ENCODE peak calls at places on chromosomes 7 and 10, in four cellular contexts. X is HepG2, B is A549, L is IMR-90. O is an unnamed sample.

GRCh38 chr10:6423004-6423403 is 157.1 kb downstream of the PRKCQ start:
- DNase-seq in X (no peak), B (no peak), L (peak), O (no peak)

GRCh38 chr7:116340201-116340847 is 130.0 kb downstream of the TES start:
- DNase-seq in X (no peak), B (no peak), L (no peak), O (no peak)

GRCh38 chr7:158397885-158398284 is 189.7 kb downstream of the PTPRN2 start:
- DNase-seq in X (no peak), B (no peak), L (no peak), O (no peak)

GRCh38 chr10:60290558-60290957 is 99.1 kb downstream of the ANK3 start:
- DNase-seq in X (no peak), B (no peak), L (no peak), O (no peak)

GRCh38 chr7:111750168-111750715 is 187.9 kb upstream of the IMMP2L start:
- DNase-seq in X (no peak), B (no peak), L (no peak), O (no peak)

GRCh38 chr10:87695074-87695473 is 35.4 kb downstream of the PAPSS2 start:
- DNase-seq in X (no peak), B (no peak), L (no peak), O (no peak)

GRCh38 chr10:108112218-108112617 is 947.7 kb upstream of the SORCS1 start:
- DNase-seq in X (no peak), B (no peak), L (no peak), O (no peak)

GRCh38 chr7:71752171-71752935 is 620.4 kb downstream of the GALNT17 start:
- DNase-seq in X (peak), B (peak), L (no peak), O (no peak)

GRCh38 chr7:27095050-27095896 is 527 bp downstream of the HOXA1 start:
- DNase-seq in X (no peak), B (no peak), L (peak), O (no peak)

GRCh38 chr7:82163586-82163985 is 280.0 kb downstream of the CACNA2D1 start:
- DNase-seq in X (no peak), B (no peak), L (no peak), O (no peak)

GRCh38 chr7:70322786-70323185 is 724.5 kb downstream of the AUTS2 start:
- DNase-seq in X (no peak), B (no peak), L (no peak), O (no peak)

GRCh38 chr10:77350711-77351119 is 286.9 kb downstream of the KCNMA1 start:
- DNase-seq in X (no peak), B (peak), L (peak), O (no peak)

GRCh38 chr7:115249080-115249479 is 327.2 kb downstream of the MDFIC start:
- DNase-seq in X (no peak), B (no peak), L (peak), O (no peak)

GRCh38 chr7:51376420-51377092 is 59.9 kb upstream of the COBL start:
- DNase-seq in X (no peak), B (no peak), L (no peak), O (no peak)

GRCh38 chr7:128869944-128870285 is 7.3 kb downstream of the ATP6V1F start:
- DNase-seq in X (no peak), B (no peak), L (no peak), O (no peak)

GRCh38 chr10:50554995-50555568 is 68.7 kb downstream of the SGMS1 start:
- DNase-seq in X (no peak), B (no peak), L (peak), O (no peak)

GRCh38 chr10:130567436-130567835 is 431.2 kb downstream of the GLRX3 start:
- DNase-seq in X (no peak), B (no peak), L (no peak), O (no peak)

GRCh38 chr10:71015674-71016073 is 127.3 kb upstream of the PCBD1 start:
- DNase-seq in X (no peak), B (no peak), L (no peak), O (no peak)

GRCh38 chr7:98236366-98237185 is 15.5 kb downstream of the TECPR1 start:
- DNase-seq in X (no peak), B (no peak), L (no peak), O (no peak)

GRCh38 chr10:62373995-62374861 is at the start of gene ZNF365:
- DNase-seq in X (no peak), B (peak), L (peak), O (no peak)

GRCh38 chr7:113561446-113561845 is 357.4 kb downstream of the PPP1R3A start:
- DNase-seq in X (no peak), B (no peak), L (peak), O (no peak)

GRCh38 chr7:23689165-23689564 is 9.2 kb downstream of the FAM221A start:
- DNase-seq in X (no peak), B (no peak), L (no peak), O (no peak)

GRCh38 chr7:23698822-23699221 is 11.2 kb upstream of the STK31 start:
- DNase-seq in X (no peak), B (no peak), L (no peak), O (no peak)

GRCh38 chr7:23691320-23691719 is 11.3 kb downstream of the FAM221A start:
- DNase-seq in X (no peak), B (no peak), L (peak), O (no peak)

GRCh38 chr7:23696916-23697441 is 13.0 kb upstream of the STK31 start:
- DNase-seq in X (peak), B (peak), L (peak), O (no peak)

GRCh38 chr7:23693224-23693623 is 13.2 kb downstream of the FAM221A start:
- DNase-seq in X (no peak), B (no peak), L (no peak), O (no peak)
- TF ChIP-seq CEBPB in X (no peak), B (no peak), L (no peak), O (no peak)

GRCh38 chr10:124325998-124326636 is 92.6 kb downstream of the OAT start:
- DNase-seq in X (no peak), B (no peak), L (no peak), O (no peak)
- TF ChIP-seq RAD21 in X (no peak), B (no peak), L (no peak), O (no peak)

DNA sequence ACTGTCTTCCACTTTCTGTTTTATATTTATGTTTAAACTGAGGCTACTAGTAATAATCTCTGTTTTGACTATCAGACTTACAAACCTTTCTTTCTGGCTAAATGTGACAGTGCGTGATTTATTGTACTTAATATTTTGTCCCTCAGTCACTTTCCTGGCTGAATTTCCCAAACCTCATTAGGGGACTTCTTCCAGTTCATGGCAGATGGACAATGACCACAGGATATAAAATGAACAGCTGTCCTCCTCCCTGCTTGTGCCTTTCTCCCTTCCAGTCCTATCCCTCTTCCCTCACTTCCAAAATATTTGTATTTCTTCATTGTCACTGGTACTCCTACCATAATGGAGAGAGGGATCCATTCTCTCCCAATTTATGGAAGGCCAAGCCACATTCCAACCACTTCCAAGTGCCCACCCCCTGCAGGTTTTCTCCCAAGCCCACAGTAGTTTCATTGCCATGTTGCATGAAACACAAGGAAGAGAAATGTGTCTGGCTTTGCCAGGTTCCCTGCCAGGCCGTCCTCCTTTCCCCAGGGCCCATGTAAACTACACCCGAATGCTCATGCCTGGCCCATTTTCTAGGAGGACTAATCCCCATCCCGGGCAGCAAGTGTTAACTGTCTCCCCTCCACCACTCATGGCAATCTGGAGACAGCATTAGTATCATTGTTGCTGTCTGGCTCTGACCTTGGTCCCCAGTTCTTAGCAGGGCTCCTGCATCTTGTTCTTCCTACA is 269.5 kb upstream of the SLC26A5 start:
- DNase-seq in X (no peak), B (no peak), L (no peak), O (no peak)
- TF ChIP-seq CEBPB in X (no peak), B (no peak), L (no peak), O (no peak)

GRCh38 chr7:22845221-22845844 is 22.7 kb upstream of the TOMM7 start:
- DNase-seq in X (no peak), B (no peak), L (no peak), O (no peak)
- TF ChIP-seq RAD21 in X (no peak), B (no peak), L (no peak), O (no peak)

DNA sequence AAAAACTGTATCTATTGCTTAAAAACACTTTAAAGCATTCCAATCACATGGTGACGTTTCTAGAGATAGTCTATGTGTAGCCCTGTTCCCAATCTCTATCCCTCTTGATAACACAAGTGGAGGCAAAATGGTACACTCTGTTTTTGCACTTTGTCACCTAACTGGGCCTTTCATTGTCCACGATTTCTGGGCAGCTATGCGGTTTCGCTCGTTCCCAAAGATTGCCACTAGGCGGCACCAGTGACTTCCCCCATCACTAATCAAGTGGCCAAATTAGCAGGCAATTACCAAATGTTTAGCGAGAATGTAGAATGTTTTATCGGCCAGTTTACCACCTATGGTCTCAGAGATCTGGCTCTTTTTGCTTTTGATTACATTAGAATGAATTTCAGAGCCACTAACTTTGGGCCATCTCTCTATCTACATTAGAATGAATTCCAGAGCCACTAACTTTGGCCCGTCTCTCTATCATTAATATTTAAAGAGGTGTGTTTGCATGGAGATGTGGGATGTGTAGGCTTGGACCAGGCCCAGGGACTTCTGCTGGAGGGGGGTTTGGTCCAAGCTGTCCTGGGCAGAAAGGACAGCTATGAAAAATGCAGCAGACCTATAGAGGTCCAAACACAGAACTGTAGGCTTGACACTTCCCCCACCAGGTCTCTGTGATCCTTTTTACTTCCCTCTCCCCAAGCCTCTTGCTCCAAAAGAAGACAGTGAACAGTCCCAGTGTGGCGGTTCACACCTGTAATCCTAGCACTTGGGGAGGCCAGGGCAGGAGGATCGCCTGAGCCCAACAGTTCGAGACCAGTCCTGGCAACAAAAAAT is 90.1 kb downstream of the EPC1 start:
- DNase-seq in X (peak), B (peak), L (peak), O (peak)
- TF ChIP-seq CEBPB in X (no peak), B (no peak), L (no peak), O (no peak)

GRCh38 chr10:42780456-42780855 is 2.1 kb upstream of the BMS1 start:
- DNase-seq in X (no peak), B (no peak), L (no peak), O (no peak)

GRCh38 chr10:42781893-42782445 is 626 bp upstream of the BMS1 start:
- DNase-seq in X (no peak), B (no peak), L (no peak), O (no peak)

GRCh38 chr10:42785759-42786158 is 3.2 kb downstream of the BMS1 start:
- DNase-seq in X (no peak), B (no peak), L (no peak), O (no peak)

GRCh38 chr10:42782446-42783180 is at the start of gene BMS1:
- DNase-seq in X (peak), B (peak), L (peak), O (peak)

GRCh38 chr10:42783181-42783549 is 570 bp downstream of the BMS1 start:
- DNase-seq in X (peak), B (peak), L (peak), O (no peak)
- TF ChIP-seq RAD21 in X (no peak), B (no peak), L (no peak), O (no peak)

GRCh38 chr7:46319841-46320240 is 398.8 kb upstream of the IGFBP3 start:
- DNase-seq in X (no peak), B (no peak), L (peak), O (no peak)

GRCh38 chr7:46320956-46321355 is 399.9 kb upstream of the IGFBP3 start:
- DNase-seq in X (no peak), B (no peak), L (peak), O (no peak)

GRCh38 chr7:46317256-46317655 is 396.2 kb upstream of the IGFBP3 start:
- DNase-seq in X (no peak), B (no peak), L (peak), O (no peak)

GRCh38 chr7:46322937-46323336 is 401.9 kb upstream of the IGFBP3 start:
- DNase-seq in X (no peak), B (no peak), L (no peak), O (no peak)

DNA sequence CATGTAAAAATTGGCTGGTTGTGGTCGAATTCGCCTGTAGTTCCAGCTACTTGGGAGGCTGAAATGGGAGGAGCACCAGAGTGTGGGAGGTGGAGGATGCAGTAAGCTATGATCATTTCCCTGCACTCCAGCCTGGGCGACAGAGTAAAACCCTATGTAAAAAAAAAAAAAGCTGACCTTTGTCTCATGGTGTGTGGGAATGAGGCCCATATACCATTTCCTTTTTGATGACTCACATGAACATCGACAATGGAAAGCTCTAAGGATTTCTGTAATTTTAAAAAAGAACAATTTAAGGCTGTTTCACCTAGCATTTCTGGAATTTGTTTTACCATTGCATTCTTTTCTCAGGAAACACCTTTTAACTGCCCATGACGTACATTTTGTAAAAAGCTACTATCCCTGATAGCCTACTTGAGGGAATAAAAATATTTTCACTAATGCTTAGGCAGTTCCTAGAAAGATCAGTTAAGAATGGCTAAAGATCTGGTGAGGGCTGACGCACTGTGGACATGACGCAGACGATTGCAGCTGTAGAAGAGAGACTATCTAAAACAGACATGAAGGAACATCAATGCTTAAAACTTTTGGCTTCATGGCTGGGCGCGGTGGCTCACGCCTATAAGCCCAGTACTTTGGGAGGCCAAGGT is 400.6 kb upstream of the IGFBP3 start:
- DNase-seq in X (peak), B (no peak), L (peak), O (no peak)
- TF ChIP-seq CEBPB in X (no peak), B (no peak), L (no peak), O (no peak)

DNA sequence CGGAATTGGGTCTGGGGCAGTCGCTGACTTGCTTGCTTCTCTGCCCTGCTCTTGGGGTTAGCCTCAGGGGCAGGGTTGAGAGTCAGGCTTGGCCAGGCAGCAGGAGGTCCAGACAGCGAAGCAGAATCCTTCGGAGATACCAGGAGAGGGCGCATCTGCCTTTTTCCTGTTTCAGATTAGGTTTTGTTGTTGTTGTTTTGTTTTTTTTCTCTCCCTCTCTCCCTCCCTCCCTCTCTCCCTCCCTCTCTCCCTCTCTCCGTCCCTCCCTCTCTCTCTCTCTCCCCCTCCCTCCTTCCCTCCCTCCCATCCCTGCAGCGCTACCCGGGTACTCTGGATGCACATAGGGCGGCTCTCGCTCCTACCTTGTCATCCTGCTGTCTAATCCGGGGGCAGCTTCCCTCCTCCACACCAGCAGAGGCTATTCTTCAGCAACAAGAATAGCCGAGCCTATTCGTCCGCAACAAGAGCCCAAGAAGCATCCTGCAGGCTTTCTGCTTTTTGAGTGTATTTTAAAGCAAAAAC is 758 bp upstream of the OPTN start:
- DNase-seq in X (peak), B (peak), L (peak), O (no peak)
- TF ChIP-seq RAD21 in X (no peak), B (no peak), L (no peak), O (peak)

GRCh38 chr10:111551001-111551400 is 474.2 kb downstream of the ADRA2A start:
- DNase-seq in X (no peak), B (no peak), L (no peak), O (no peak)
- TF ChIP-seq CEBPB in X (no peak), B (no peak), L (no peak), O (no peak)